ENCODE peak calls at places on chromosomes 16 and 17, in eight cellular contexts. H is gastrocnemius medialis, I is neural crest cell, B is glutamatergic neuron, N is cardiac fibroblast, C is tibial nerve, D is epithelial cell of proximal tubule, O is choroid plexus epithelial cell. W is an unnamed sample.

GRCh38 chr17:42342242-42343008 is 45.8 kb downstream of the STAT3 start:
- DNase-seq in H (no peak), I (no peak), B (no peak), N (peak), C (no peak), D (no peak), O (peak), W (peak)

GRCh38 chr17:78140169-78141051 is 5.8 kb upstream of the C17orf99 start:
- DNase-seq in H (peak), I (peak), B (peak), N (peak), C (peak), D (no peak), O (peak), W (peak)

GRCh38 chr17:17321356-17322025 is 18.3 kb downstream of the NT5M start:
- DNase-seq in H (no peak), I (no peak), B (no peak), N (no peak), C (no peak), D (no peak), O (no peak), W (no peak)

GRCh38 chr16:31385680-31386079 is 7.5 kb upstream of the ITGAD start:
- DNase-seq in H (no peak), I (no peak), B (no peak), N (no peak), C (no peak), D (no peak), O (no peak), W (no peak)

GRCh38 chr17:19708431-19709175 is 7.8 kb downstream of the SLC47A2 start:
- DNase-seq in H (no peak), I (no peak), B (no peak), N (no peak), C (no peak), D (no peak), O (no peak), W (no peak)

GRCh38 chr17:59406278-59406677 is 74.8 kb downstream of the YPEL2 start:
- DNase-seq in H (no peak), I (no peak), B (no peak), N (no peak), C (no peak), D (no peak), O (no peak), W (no peak)

GRCh38 chr16:68664297-68664696 is 19.2 kb downstream of the CDH3 start:
- DNase-seq in H (no peak), I (no peak), B (no peak), N (no peak), C (no peak), D (no peak), O (no peak), W (no peak)

GRCh38 chr17:31527606-31528005 is 136.1 kb downstream of the RAB11FIP4 start:
- DNase-seq in H (no peak), I (no peak), B (peak), N (peak), C (no peak), D (no peak), O (peak), W (peak)

GRCh38 chr17:72237223-72237622 is 116.4 kb downstream of the SOX9 start:
- DNase-seq in H (no peak), I (no peak), B (no peak), N (no peak), C (no peak), D (no peak), O (no peak), W (no peak)

GRCh38 chr16:69927056-69927757 is 23.9 kb upstream of the CLEC18A start:
- DNase-seq in H (peak), I (no peak), B (peak), N (peak), C (peak), D (no peak), O (peak), W (peak)

GRCh38 chr16:59545666-59546065 is 811.5 kb upstream of the GOT2 start:
- DNase-seq in H (no peak), I (no peak), B (no peak), N (no peak), C (no peak), D (no peak), O (no peak), W (no peak)

GRCh38 chr17:79000396-79001189 is 9.0 kb downstream of the CANT1 start:
- DNase-seq in H (peak), I (no peak), B (no peak), N (no peak), C (no peak), D (no peak), O (no peak), W (no peak)

GRCh38 chr17:73657473-73658116 is 13.3 kb upstream of the SDK2 start:
- DNase-seq in H (no peak), I (peak), B (peak), N (no peak), C (peak), D (peak), O (peak), W (no peak)

GRCh38 chr17:13003454-13003851 is 14.4 kb downstream of the ELAC2 start:
- DNase-seq in H (no peak), I (no peak), B (no peak), N (no peak), C (no peak), D (no peak), O (no peak), W (no peak)

GRCh38 chr16:694187-694862 is 4.1 kb upstream of the WDR24 start:
- DNase-seq in H (no peak), I (no peak), B (no peak), N (no peak), C (no peak), D (no peak), O (no peak), W (no peak)

GRCh38 chr17:57485566-57485865 is 229.2 kb downstream of the MSI2 start:
- DNase-seq in H (no peak), I (no peak), B (no peak), N (no peak), C (no peak), D (no peak), O (no peak), W (peak)

GRCh38 chr16:28182183-28182582 is 29.6 kb downstream of the XPO6 start:
- DNase-seq in H (no peak), I (no peak), B (no peak), N (peak), C (no peak), D (no peak), O (peak), W (no peak)

GRCh38 chr17:67574658-67575293 is 143.0 kb upstream of the NOL11 start:
- DNase-seq in H (no peak), I (no peak), B (no peak), N (no peak), C (no peak), D (no peak), O (no peak), W (no peak)

GRCh38 chr17:47161988-47162622 is 27.0 kb downstream of the CDC27 start:
- DNase-seq in H (no peak), I (no peak), B (no peak), N (no peak), C (no peak), D (no peak), O (no peak), W (no peak)

DNA sequence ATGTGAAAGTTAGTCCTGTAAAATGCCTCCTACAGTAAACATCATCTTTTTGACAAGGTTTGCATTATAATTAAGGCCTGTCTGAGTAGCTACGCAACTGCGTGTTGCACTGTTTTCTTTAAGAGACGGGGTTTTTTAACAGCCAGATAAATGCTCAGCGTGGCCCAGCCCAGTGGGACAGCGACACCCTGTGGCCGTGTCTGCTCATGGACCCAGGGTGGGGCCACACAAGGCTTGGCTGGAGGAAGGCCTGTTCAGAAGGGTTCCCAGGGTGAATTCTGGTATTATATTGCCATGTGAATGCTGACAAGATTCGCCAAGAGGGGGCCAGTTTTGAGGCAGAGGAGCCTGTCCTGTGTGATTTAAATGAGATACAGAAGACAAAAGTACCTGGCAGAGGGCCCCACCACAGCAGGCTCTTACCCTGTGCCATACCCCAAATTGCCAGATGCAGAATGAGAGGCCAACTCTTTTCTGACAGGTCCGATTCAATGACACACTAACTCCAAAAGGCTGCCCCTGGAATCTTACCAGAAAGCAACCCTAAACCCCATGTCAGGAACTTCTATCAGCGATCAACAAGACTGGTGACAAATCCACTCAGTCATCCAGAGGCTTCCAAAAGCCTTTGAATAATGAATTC is 65.9 kb upstream of the IRX6 start:
- DNase-seq in H (peak), I (peak), B (peak), N (peak), C (peak), D (peak), O (peak), W (peak)
- TF ChIP-seq CTCF in H (peak), I (peak), B (peak), N (peak), C (no peak), D (peak), O (peak), W (peak)

GRCh38 chr16:17845031-17845430 is 374.3 kb upstream of the XYLT1 start:
- DNase-seq in H (no peak), I (no peak), B (no peak), N (no peak), C (no peak), D (no peak), O (no peak), W (no peak)

GRCh38 chr16:17850626-17851265 is 380.0 kb upstream of the XYLT1 start:
- DNase-seq in H (no peak), I (peak), B (peak), N (no peak), C (no peak), D (no peak), O (no peak), W (no peak)

GRCh38 chr16:17847234-17847795 is 376.6 kb upstream of the XYLT1 start:
- DNase-seq in H (no peak), I (no peak), B (no peak), N (no peak), C (no peak), D (no peak), O (no peak), W (no peak)

GRCh38 chr16:17843905-17844304 is 373.1 kb upstream of the XYLT1 start:
- DNase-seq in H (no peak), I (no peak), B (no peak), N (no peak), C (no peak), D (no peak), O (no peak), W (no peak)

DNA sequence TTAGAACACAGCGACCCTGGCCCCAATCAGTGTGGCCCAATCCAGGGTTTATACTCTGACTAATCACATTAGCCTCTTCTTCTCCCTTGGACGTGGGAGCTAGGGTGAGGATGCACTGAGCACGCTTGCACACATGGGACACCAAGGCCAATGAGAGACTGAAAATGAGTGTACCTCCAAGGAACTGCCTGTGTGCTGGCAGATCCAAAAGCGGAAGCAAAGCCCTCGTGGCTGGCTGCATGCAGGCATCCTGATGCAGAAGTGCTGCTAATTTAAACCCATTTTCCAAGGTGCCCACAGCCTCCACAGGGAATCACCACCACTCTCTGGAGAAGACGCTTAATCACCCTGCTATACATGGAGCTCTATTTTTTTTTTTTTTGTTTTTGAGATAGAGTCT is 375.3 kb upstream of the XYLT1 start:
- DNase-seq in H (no peak), I (no peak), B (no peak), N (no peak), C (no peak), D (no peak), O (no peak), W (no peak)
- TF ChIP-seq CTCF in H (no peak), I (no peak), B (no peak), N (no peak), C (no peak), D (no peak), O (no peak), W (no peak)

DNA sequence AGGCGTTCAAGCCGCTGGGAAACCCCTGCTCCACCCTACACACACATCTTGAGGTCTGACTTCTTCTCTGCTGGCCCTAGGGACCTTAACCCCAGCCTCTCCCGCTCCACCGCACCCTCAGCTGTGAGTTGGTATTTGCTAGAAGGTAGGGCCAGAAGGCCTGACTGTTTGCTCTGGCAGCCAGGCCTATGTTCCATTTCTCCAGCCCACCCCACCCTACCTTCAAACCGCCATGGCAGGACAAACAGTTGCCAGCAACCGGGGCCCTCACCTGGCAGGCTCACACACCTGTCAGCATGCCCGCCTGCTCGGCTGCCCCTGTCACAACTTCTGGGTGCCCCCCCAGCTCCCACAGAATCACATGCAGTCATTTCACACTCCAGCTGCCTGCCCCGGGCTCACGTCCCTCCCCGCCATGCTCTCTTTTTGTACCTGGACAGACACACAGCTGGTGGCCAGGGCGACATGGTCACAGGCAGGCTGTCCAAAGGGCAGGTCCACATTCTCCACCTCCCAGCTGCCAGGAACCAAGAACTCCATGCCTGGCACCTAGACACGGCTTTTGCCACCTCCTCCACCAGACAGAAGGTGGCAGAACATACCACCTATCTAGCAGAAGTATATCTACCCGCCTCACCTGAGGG is 2.6 kb upstream of the ATP2A3 start:
- DNase-seq in H (no peak), I (no peak), B (no peak), N (no peak), C (no peak), D (no peak), O (no peak), W (no peak)
- TF ChIP-seq CTCF in H (no peak), I (no peak), B (no peak), N (no peak), C (no peak), D (no peak), O (no peak), W (no peak)

DNA sequence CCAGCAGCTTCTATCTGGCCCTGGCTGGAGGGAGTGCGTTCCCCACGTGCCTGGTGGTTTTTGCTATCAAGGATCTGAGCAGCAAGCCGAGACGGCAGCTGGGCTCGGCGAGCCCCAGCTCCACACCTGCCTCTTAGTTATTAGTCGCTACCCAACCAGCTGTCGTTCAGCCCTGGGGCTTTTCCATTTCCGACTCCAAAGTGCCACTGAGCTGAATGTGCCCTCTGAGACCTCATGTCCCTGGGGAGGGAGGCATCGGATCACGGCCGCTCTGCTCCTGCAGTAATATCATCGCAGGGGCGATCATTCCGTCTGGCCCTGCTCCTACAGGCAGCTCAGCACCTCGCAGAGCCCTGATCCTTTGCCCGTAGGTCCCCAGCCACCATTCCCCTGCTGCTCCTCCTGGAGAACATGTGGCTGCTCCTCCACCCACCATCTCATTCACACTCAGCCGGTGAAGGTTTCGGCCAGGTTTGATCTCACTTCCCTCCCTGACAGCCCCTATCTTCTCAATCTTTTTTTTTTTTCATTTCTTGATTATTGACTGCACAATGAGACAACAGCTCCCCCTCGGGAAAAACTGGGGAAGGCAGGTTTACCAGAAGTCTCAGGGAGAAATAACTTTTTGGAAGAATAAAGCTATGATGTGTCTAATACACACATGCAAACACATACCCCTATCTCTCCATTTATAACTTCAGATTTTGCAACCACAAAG is 86.7 kb downstream of the ZFHX3 start:
- DNase-seq in H (peak), I (no peak), B (peak), N (peak), C (no peak), D (no peak), O (peak), W (no peak)
- TF ChIP-seq CTCF in H (no peak), I (peak), B (peak), N (peak), C (peak), D (peak), O (peak), W (peak)

DNA sequence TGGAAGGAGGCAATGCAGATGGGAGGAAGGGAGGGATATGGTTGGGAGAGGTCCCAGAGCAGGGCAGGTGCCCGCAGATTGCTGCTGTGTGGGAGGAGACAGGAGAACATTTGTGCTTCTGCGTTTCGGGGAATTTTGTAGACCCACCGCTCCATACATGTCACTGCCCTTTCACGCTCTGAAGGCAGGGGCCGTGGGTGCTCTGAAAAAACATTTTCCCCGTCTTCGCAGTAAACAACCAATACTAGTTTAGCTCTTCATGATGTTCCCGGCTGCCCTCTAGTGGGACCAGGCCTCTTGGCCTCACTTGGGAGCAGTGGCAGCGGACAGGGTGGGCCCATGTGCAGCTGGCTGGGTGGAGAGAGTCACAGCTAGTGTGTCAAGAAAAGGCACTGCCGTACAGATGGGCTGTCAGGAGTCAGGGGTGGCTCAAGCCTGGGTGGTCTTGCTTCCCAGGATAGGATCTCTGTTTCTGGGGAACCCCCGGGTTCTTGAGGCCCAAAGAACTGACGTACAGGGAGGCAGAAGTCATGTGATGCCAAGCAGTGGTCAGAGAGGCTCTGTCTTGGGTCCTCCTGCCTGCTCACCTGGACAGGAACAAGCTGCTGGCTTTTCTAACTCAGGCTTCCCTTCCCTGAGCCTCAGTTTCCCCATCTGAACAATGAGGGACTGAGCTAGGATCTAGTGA is 46.5 kb upstream of the CPNE2 start:
- DNase-seq in H (peak), I (peak), B (peak), N (peak), C (peak), D (no peak), O (peak), W (peak)
- TF ChIP-seq CTCF in H (peak), I (peak), B (no peak), N (peak), C (peak), D (peak), O (peak), W (peak)

GRCh38 chr17:33201255-33201654 is 91.8 kb downstream of the ASIC2 start:
- DNase-seq in H (no peak), I (no peak), B (no peak), N (no peak), C (no peak), D (no peak), O (no peak), W (no peak)
- TF ChIP-seq CTCF in H (no peak), I (no peak), B (no peak), N (no peak), C (no peak), D (no peak), O (no peak), W (no peak)

DNA sequence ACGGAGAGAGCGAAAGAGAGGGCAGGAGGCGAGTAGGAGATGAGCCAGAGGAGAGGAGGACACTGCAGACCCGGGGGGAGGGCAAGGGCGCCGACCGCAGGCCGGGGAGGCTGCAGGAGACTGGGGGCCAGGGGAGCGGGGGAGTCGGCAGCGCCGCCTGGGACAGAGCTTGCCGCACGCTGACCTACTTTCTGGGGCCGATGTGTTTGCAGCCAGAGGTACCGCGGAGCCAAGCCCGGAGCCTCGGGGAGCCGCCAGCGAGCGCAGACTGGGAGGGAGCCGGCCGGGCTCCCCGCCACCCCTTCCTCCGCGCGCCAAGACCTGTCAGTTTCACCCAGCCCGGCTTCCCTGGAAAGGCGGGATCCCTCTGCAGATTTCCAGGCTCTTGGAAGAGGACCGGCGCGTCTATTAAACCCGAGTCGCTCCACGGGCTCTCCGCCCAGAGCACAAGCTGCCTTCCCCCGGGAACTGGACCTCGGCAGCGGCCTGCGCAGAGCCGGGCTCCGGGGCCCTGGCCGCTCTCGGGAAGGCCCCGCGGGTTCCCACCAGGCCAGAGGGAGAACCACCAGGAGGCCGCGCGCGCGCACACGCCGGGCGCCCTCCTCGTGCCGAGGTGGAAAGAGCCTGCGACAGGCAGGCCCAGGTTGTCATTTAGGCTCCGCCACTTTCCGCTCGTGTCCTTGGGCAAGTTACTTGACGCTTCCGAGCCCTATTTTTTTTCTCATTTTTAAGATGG is 74.5 kb downstream of the CMC2 start:
- DNase-seq in H (peak), I (peak), B (peak), N (peak), C (peak), D (no peak), O (peak), W (peak)
- TF ChIP-seq CTCF in H (no peak), I (peak), B (no peak), N (peak), C (no peak), D (no peak), O (peak), W (peak)

GRCh38 chr16:11424118-11424460 is 78.8 kb downstream of the RMI2 start:
- DNase-seq in H (no peak), I (no peak), B (no peak), N (no peak), C (no peak), D (no peak), O (no peak), W (no peak)
- TF ChIP-seq CTCF in H (no peak), I (no peak), B (no peak), N (no peak), C (no peak), D (no peak), O (no peak), W (no peak)